ENCODE peak calls at places on chromosomes 13 and 19, in nine cellular contexts. P, Z, X, Q, A, O, J, T and F are unnamed samples.

GRCh38 chr19:30144242-30144758 is 202.3 kb downstream of the URI1 start:
- DNase-seq in P (no peak), Z (no peak), X (peak; percentile 25), Q (no peak), A (no peak), O (no peak), J (no peak), T (no peak), F (no peak)

GRCh38 chr19:52464798-52465470 is 11.6 kb downstream of the ZNF578 start:
- DNase-seq in P (no peak), Z (no peak), X (peak; percentile 72), Q (no peak), A (peak; percentile 66), O (no peak), J (peak; percentile 7), T (no peak), F (no peak)

GRCh38 chr19:54893406-54893805 is 12.5 kb upstream of the NCR1 start:
- DNase-seq in P (no peak), Z (no peak), X (no peak), Q (no peak), A (no peak), O (no peak), J (no peak), T (no peak), F (no peak)

GRCh38 chr13:42486711-42487198 is 87.2 kb upstream of the TNFSF11 start:
- DNase-seq in P (no peak), Z (no peak), X (no peak), Q (no peak), A (no peak), O (no peak), J (no peak), T (peak; percentile 90), F (no peak)

GRCh38 chr13:39779337-39780270 is 124.1 kb downstream of the COG6 start:
- DNase-seq in P (peak; percentile 25), Z (no peak), X (no peak), Q (no peak), A (no peak), O (peak; percentile 24), J (no peak), T (no peak), F (no peak)

GRCh38 chr13:68257111-68257842 is 1027.1 kb upstream of the PCDH9 start:
- DNase-seq in P (no peak), Z (no peak), X (peak; percentile 70), Q (no peak), A (no peak), O (no peak), J (peak; percentile 61), T (no peak), F (no peak)

GRCh38 chr13:28532226-28533048 is 37.5 kb upstream of the FLT1 start:
- DNase-seq in P (peak; percentile 19), Z (peak; percentile 55), X (peak; percentile 2), Q (peak; percentile 18), A (peak; percentile 57), O (no peak), J (peak; percentile 47), T (no peak), F (no peak)

GRCh38 chr19:34994643-34995471 is 5.3 kb upstream of the GRAMD1A start:
- DNase-seq in P (no peak), Z (peak; percentile 89), X (peak; percentile 83), Q (no peak), A (no peak), O (no peak), J (no peak), T (no peak), F (no peak)

GRCh38 chr19:46350758-46351159 is 3.9 kb downstream of the PPP5C start:
- DNase-seq in P (no peak), Z (no peak), X (no peak), Q (no peak), A (no peak), O (peak; percentile 17), J (no peak), T (no peak), F (no peak)

GRCh38 chr13:27383104-27383921 is 41.1 kb upstream of the GTF3A start:
- DNase-seq in P (no peak), Z (no peak), X (no peak), Q (no peak), A (no peak), O (no peak), J (no peak), T (no peak), F (no peak)

GRCh38 chr19:9857076-9857721 is 22.1 kb downstream of the PIN1 start:
- DNase-seq in P (no peak), Z (no peak), X (no peak), Q (no peak), A (no peak), O (no peak), J (no peak), T (no peak), F (no peak)